ENCODE peak calls at places on chromosome 17, in nine cellular contexts. J, M, D, X, Q, E, Z, T and U are unnamed samples.

GRCh38 chr17:65366102-65366844 is 195.2 kb downstream of the AXIN2 start:
- DNase-seq in M (no peak), Z (no peak), D (no peak), T (no peak), X (no peak), Q (no peak), E (no peak), J (no peak), U (no peak)

GRCh38 chr17:59617141-59617757 is 2.4 kb upstream of the CLTC start:
- DNase-seq in Z (no peak), T (no peak), J (no peak), Q (no peak), M (no peak), D (no peak), E (no peak), X (no peak), U (no peak)

GRCh38 chr17:27106347-27106981 is 187.4 kb upstream of the WSB1 start:
- DNase-seq in Z (no peak), X (no peak), D (no peak), M (no peak), E (no peak), Q (no peak), T (no peak), J (no peak), U (no peak)

GRCh38 chr17:19486351-19487008 is 47.2 kb upstream of the SLC47A1 start:
- DNase-seq in D (no peak), M (no peak), E (no peak), Z (no peak), T (no peak), Q (no peak), J (no peak), X (no peak), U (no peak)

GRCh38 chr17:63601439-63602371 is 1.0 kb downstream of the TACO1 start:
- DNase-seq in E (no peak), J (no peak), Q (no peak), Z (no peak), D (peak), M (no peak), X (no peak), T (no peak), U (no peak)

GRCh38 chr17:68456529-68457167 is 648 bp downstream of the WIPI1 start:
- DNase-seq in T (peak), Z (peak), M (peak), J (peak), D (no peak), X (peak), Q (peak), E (no peak), U (peak)

GRCh38 chr17:68291836-68292688 is 767 bp downstream of the ARSG start:
- DNase-seq in Z (no peak), Q (peak), J (no peak), X (peak), M (peak), T (peak), E (peak), D (peak), U (peak)

GRCh38 chr17:39979865-39980401 is 674 bp upstream of the PSMD3 start:
- DNase-seq in Q (peak), T (no peak), Z (no peak), D (no peak), J (no peak), E (peak), X (no peak), M (no peak), U (peak)

GRCh38 chr17:81044764-81045589 is 10.0 kb downstream of the BAIAP2 start:
- DNase-seq in M (peak), X (peak), T (no peak), Q (no peak), Z (no peak), D (no peak), J (peak), E (no peak), U (peak)

GRCh38 chr17:49696233-49696761 is 11.5 kb downstream of the SLC35B1 start:
- DNase-seq in J (no peak), E (peak), X (no peak), D (peak), Q (peak), M (no peak), T (no peak), Z (no peak), U (no peak)

GRCh38 chr17:81373536-81374160 is 21.6 kb upstream of the BAHCC1 start:
- DNase-seq in Z (no peak), Q (no peak), D (no peak), E (no peak), X (peak), T (no peak), M (no peak), J (no peak), U (no peak)

GRCh38 chr17:40699359-40699758 is 4.2 kb downstream of the KRT24 start:
- DNase-seq in X (no peak), J (no peak), Q (no peak), D (no peak), E (no peak), T (no peak), M (no peak), Z (no peak), U (no peak)

GRCh38 chr17:38583833-38584349 is 21.9 kb downstream of the SRCIN1 start:
- DNase-seq in Q (no peak), J (no peak), Z (no peak), E (no peak), M (no peak), T (no peak), D (no peak), X (no peak), U (no peak)

GRCh38 chr17:40063034-40063765 is 435 bp downstream of the THRA start:
- DNase-seq in Z (no peak), Q (peak), J (no peak), T (no peak), X (peak), M (peak), E (peak), D (no peak), U (peak)

GRCh38 chr17:48671697-48672171 is 45.6 kb upstream of the HOXB9 start:
- DNase-seq in T (peak), D (peak), E (peak), Q (peak), Z (peak), J (peak), X (peak), M (peak), U (peak)

GRCh38 chr17:15917021-15917438 is 27.9 kb upstream of the ADORA2B start:
- DNase-seq in Q (no peak), E (no peak), M (no peak), T (no peak), X (no peak), J (no peak), D (no peak), Z (no peak), U (no peak)

GRCh38 chr17:39094607-39095308 is 56.7 kb downstream of the PLXDC1 start:
- DNase-seq in E (peak), D (peak), M (no peak), Z (no peak), X (peak), J (no peak), T (no peak), Q (no peak), U (no peak)

GRCh38 chr17:73286863-73287296 is 24.9 kb downstream of the CDC42EP4 start:
- DNase-seq in M (no peak), Z (peak), X (no peak), E (no peak), Q (no peak), T (no peak), D (no peak), J (no peak), U (no peak)
- H3K4me3 ChIP-seq in M (no peak), Z (no peak), X (no peak), E (no peak), Q (no peak), T (no peak), D (no peak), J (no peak), U (no peak)

GRCh38 chr17:45934044-45934979 is 40.0 kb downstream of the MAPT start:
- DNase-seq in X (no peak), D (no peak), Q (no peak), M (no peak), Z (no peak), E (no peak), J (no peak), T (no peak), U (no peak)

GRCh38 chr17:45939398-45939797 is 45.0 kb downstream of the MAPT start:
- DNase-seq in J (no peak), Q (no peak), M (no peak), T (no peak), Z (no peak), X (no peak), D (no peak), E (no peak), U (no peak)

GRCh38 chr17:45936610-45937009 is 42.3 kb downstream of the MAPT start:
- DNase-seq in M (no peak), D (no peak), T (no peak), Z (no peak), X (no peak), E (no peak), Q (no peak), J (no peak), U (no peak)

GRCh38 chr17:45935197-45935709 is 40.9 kb downstream of the MAPT start:
- DNase-seq in X (no peak), J (no peak), D (no peak), E (no peak), M (no peak), T (no peak), Z (no peak), Q (no peak), U (no peak)

GRCh38 chr17:45935710-45936509 is 41.6 kb downstream of the MAPT start:
- DNase-seq in M (no peak), E (no peak), D (no peak), Q (no peak), Z (no peak), X (no peak), J (no peak), T (no peak), U (no peak)
- H3K4me3 ChIP-seq in M (no peak), E (no peak), D (no peak), Q (no peak), Z (no peak), X (peak), J (no peak), T (no peak), U (no peak)

GRCh38 chr17:22467720-22468119 is 775.4 kb downstream of the KCNJ18 start:
- DNase-seq in Z (no peak), T (no peak), J (no peak), M (no peak), D (no peak), Q (no peak), E (no peak), X (no peak), U (no peak)

GRCh38 chr17:22469941-22470340 is 777.6 kb downstream of the KCNJ18 start:
- DNase-seq in E (no peak), X (no peak), T (no peak), D (no peak), Q (no peak), Z (no peak), M (no peak), J (no peak), U (no peak)

GRCh38 chr17:22464041-22464440 is 771.7 kb downstream of the KCNJ18 start:
- DNase-seq in J (no peak), M (no peak), E (no peak), T (no peak), Z (no peak), X (no peak), Q (no peak), D (no peak), U (no peak)

GRCh38 chr17:22470411-22471175 is 778.3 kb downstream of the KCNJ18 start:
- DNase-seq in T (no peak), E (no peak), M (no peak), Q (no peak), X (no peak), Z (no peak), D (no peak), J (no peak), U (no peak)

DNA sequence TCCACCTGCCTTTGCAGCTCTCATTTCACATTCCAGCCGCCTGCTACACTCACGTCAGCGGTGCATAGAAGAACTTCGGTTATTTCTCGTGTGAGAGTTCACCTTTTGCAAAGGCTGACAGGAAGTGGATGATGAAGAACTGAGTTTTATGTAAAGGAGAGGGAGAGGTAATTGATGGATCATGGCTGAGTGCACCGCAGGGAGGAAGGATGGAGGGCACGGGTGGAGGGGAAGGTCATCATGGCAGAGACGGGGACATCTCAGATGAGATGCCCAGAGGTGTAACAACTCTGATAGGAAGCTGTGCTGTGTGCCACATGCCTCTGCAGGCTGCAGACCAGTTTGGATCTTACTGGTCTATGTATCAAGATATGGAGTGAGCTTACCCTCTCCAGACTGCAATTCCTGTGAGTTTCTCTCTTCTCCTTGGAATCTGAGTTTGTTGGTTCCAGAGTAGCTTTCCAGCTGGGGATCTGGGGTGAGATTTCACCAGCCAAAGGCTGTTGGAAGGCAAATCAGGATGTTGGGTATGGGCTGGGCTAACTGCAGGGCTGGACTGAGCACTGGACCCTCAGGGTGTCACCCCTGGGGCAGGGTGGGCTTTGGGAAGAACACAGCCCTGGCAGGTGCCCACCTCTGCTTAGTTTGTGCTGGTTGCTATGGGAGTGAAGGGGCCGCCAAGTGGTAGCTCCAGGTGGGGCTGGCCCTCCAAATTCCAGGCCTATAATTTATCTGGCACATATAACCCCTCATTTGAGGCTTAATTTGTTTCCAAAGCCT is 777.0 kb downstream of the KCNJ18 start:
- DNase-seq in X (no peak), T (no peak), E (no peak), Z (no peak), M (no peak), D (no peak), Q (no peak), J (no peak), U (no peak)
- H3K4me3 ChIP-seq in X (no peak), T (no peak), E (no peak), Z (no peak), M (no peak), D (no peak), Q (no peak), J (no peak), U (no peak)

DNA sequence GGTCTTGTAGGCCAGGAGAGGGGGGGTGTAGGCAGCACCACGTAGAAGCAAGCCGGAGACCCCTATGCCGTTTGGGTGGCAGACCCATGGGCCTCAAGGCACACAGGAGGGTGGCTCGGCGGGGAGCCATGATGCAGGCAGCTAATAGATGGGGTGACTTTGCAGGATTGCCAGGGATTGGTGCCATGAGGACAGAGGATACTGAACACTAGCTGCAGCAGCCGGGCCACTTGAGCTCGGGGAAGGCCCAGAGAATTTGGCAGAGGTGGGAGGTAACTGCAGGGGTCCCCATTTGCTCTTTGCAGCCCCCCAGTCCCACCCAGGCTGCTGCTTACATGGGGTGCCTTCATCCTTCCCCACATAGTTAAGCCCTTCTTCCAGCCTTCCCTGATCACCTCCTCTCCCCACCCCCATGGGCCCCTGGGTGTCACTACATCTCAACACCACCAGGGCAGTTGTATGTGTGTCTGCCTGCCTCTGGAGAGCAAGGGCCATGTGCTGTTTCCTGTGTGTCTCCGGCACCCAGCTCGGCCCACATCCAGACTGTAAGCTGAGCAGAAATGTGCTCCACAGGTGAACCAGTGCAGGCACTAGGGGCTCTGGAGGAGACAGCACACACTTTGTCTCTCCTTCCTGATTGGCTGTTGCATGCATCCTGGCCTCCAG is 52.1 kb downstream of the SREBF1 start:
- DNase-seq in X (no peak), E (peak), D (no peak), M (no peak), J (no peak), Q (peak), Z (no peak), T (no peak), U (peak)
- H3K4me3 ChIP-seq in X (peak), E (peak), D (no peak), M (peak), J (no peak), Q (no peak), Z (no peak), T (no peak), U (no peak)

DNA sequence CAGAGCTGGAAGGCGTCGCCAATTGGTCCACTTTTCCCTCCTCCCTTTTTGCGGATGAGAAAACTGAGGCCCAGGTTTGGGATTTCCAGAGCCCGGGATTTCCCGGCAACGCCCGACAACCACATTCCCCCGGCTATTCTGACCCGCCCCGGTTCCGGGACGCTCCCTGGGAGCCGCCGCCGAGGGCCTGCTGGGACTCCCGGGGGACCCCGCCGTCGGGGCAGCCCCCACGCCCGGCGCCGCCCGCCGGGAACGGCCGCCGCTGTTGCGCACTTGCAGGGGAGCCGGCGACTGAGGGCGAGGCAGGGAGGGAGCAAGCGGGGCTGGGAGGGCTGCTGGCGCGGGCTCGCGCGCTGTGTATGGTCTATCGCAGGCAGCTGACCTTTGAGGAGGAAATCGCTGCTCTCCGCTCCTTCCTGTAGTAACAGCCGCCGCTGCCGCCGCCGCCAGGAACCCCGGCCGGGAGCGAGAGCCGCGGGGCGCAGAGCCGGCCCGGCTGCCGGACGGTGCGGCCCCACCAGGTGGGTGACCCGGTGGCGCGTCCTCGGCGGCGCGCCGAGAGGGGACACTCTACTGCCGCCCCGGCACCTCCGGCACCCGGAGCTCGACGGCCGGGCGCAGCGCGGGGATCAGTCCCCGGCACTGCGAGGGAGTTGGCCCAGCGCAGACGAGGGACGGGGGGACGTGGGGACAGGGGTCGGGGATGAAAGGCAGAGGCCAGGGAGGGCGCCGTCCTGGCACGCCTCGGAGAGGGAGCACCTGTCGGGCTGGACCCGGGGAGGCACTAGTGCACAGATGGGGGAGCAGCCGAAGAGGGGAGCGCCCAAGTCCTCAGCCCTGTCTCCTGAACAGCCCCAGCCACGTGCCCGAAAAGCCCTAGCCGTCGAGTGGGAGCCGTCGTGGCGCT is at the start of gene STAT5A:
- DNase-seq in T (no peak), M (peak), Z (peak), J (no peak), X (peak), Q (peak), D (peak), E (peak), U (no peak)
- H3K4me3 ChIP-seq in T (no peak), M (peak), Z (peak), J (peak), X (peak), Q (peak), D (peak), E (peak), U (peak)

GRCh38 chr17:76548378-76549214 is 8.8 kb downstream of the PRCD start:
- DNase-seq in X (peak), Q (no peak), Z (no peak), M (no peak), T (no peak), E (no peak), D (no peak), J (no peak), U (no peak)
- H3K4me3 ChIP-seq in X (no peak), Q (no peak), Z (no peak), M (no peak), T (no peak), E (no peak), D (no peak), J (no peak), U (no peak)

GRCh38 chr17:70344356-70345060 is 175.2 kb downstream of the KCNJ2 start:
- DNase-seq in M (no peak), E (no peak), D (no peak), J (no peak), T (no peak), Z (no peak), X (no peak), Q (no peak), U (no peak)
- H3K4me3 ChIP-seq in M (peak), E (no peak), D (no peak), J (no peak), T (no peak), Z (no peak), X (peak), Q (no peak), U (no peak)

GRCh38 chr17:5123343-5124124 is 7.7 kb downstream of the USP6 start:
- DNase-seq in T (no peak), Q (no peak), Z (no peak), M (no peak), J (no peak), X (peak), D (no peak), E (no peak), U (peak)
- H3K4me3 ChIP-seq in T (no peak), Q (no peak), Z (no peak), M (peak), J (no peak), X (no peak), D (no peak), E (no peak), U (no peak)